ENCODE peak calls at places on chromosome X, in seven cellular contexts. Q is NCI-H2081; O is CD4-positive, alpha-beta T cell; E is mammary epithelial cell; X is ascending aorta; D is neural progenitor cell; B is HFF-Myc. Y is an unnamed sample.

GRCh38 chrX:155242300-155242699 is 22.0 kb downstream of the RAB39B start:
- DNase-seq in Q (no peak), O (no peak), E (no peak), X (no peak), D (peak), B (no peak), Y (no peak)

GRCh38 chrX:38627683-38628082 is 66.3 kb downstream of the TSPAN7 start:
- DNase-seq in Q (peak), O (no peak), E (peak), X (no peak), D (peak), B (no peak), Y (peak)

GRCh38 chrX:85243155-85243554 is 424 bp downstream of the SATL1 start:
- DNase-seq in Q (peak), O (no peak), E (no peak), X (no peak), D (no peak), B (no peak), Y (no peak)

GRCh38 chrX:134396174-134396573 is 63.8 kb upstream of the HPRT1 start:
- DNase-seq in Q (no peak), O (no peak), E (peak), X (no peak), D (peak), B (no peak), Y (no peak)

GRCh38 chrX:153641575-153642312 is 5.3 kb upstream of the DUSP9 start:
- DNase-seq in Q (no peak), O (no peak), E (no peak), X (no peak), D (peak), B (no peak), Y (no peak)

GRCh38 chrX:57172544-57172943 is 35.3 kb upstream of the SPIN2A start:
- DNase-seq in Q (no peak), O (no peak), E (no peak), X (no peak), D (no peak), B (no peak), Y (no peak)

GRCh38 chrX:12709047-12709446 is 82.2 kb upstream of the PRPS2 start:
- DNase-seq in Q (no peak), O (no peak), E (no peak), X (no peak), D (peak), B (no peak), Y (no peak)

GRCh38 chrX:50579955-50580354 is 109.3 kb upstream of the DGKK start:
- DNase-seq in Q (peak), O (peak), E (peak), X (no peak), D (peak), B (peak), Y (peak)

GRCh38 chrX:148536961-148537360 is 36.5 kb downstream of the AFF2 start:
- DNase-seq in Q (no peak), O (no peak), E (no peak), X (no peak), D (no peak), B (no peak), Y (no peak)

GRCh38 chrX:16589211-16589610 is 60.7 kb upstream of the S100G start:
- DNase-seq in Q (no peak), O (no peak), E (peak), X (no peak), D (no peak), B (no peak), Y (no peak)

GRCh38 chrX:10508891-10509290 is 111.5 kb downstream of the MID1 start:
- DNase-seq in Q (no peak), O (no peak), E (no peak), X (no peak), D (peak), B (no peak), Y (no peak)

GRCh38 chrX:65667503-65668355 is at the start of gene MSN:
- DNase-seq in Q (peak), O (peak), E (peak), X (no peak), D (peak), B (no peak), Y (no peak)

GRCh38 chrX:153968754-153969124 is 2.9 kb downstream of the HCFC1 start:
- DNase-seq in Q (no peak), O (peak), E (no peak), X (no peak), D (peak), B (no peak), Y (no peak)

GRCh38 chrX:100745806-100746537 is 14.1 kb upstream of the SYTL4 start:
- DNase-seq in Q (no peak), O (no peak), E (no peak), X (no peak), D (peak), B (no peak), Y (no peak)

GRCh38 chrX:15474058-15474457 is 19.1 kb downstream of the PIR start:
- DNase-seq in Q (no peak), O (no peak), E (peak), X (no peak), D (no peak), B (no peak), Y (no peak)

GRCh38 chrX:155263854-155264628 is at the start of gene RAB39B:
- DNase-seq in Q (peak), O (peak), E (peak), X (no peak), D (peak), B (peak), Y (peak)

GRCh38 chrX:9341305-9342201 is 123.3 kb upstream of the TBL1X start:
- DNase-seq in Q (peak), O (peak), E (no peak), X (no peak), D (peak), B (no peak), Y (no peak)

GRCh38 chrX:154373340-154374306 is 811 bp downstream of the FLNA start:
- DNase-seq in Q (peak), O (no peak), E (peak), X (no peak), D (peak), B (no peak), Y (peak)

GRCh38 chrX:93874554-93874953 is 200.5 kb downstream of the FAM133A start:
- DNase-seq in Q (peak), O (no peak), E (peak), X (no peak), D (peak), B (peak), Y (no peak)

GRCh38 chrX:19840899-19841648 is 46.3 kb downstream of the SH3KBP1 start:
- DNase-seq in Q (no peak), O (peak), E (no peak), X (no peak), D (peak), B (no peak), Y (no peak)

GRCh38 chrX:74080165-74080564 is 223.8 kb upstream of the ZCCHC13 start:
- DNase-seq in Q (no peak), O (no peak), E (peak), X (no peak), D (no peak), B (no peak), Y (no peak)

GRCh38 chrX:38216642-38217041 is 4.0 kb downstream of the SRPX start:
- DNase-seq in Q (no peak), O (no peak), E (no peak), X (no peak), D (no peak), B (no peak), Y (no peak)

GRCh38 chrX:138191998-138192397 is 519.5 kb downstream of the FGF13 start:
- DNase-seq in Q (no peak), O (no peak), E (peak), X (no peak), D (peak), B (no peak), Y (no peak)

GRCh38 chrX:25020391-25021131 is 4.8 kb upstream of the ARX start:
- DNase-seq in Q (peak), O (no peak), E (no peak), X (no peak), D (peak), B (no peak), Y (no peak)

GRCh38 chrX:34810364-34810763 is 132.2 kb upstream of the FAM47B start:
- DNase-seq in Q (no peak), O (no peak), E (peak), X (no peak), D (no peak), B (peak), Y (no peak)

GRCh38 chrX:68584221-68584620 is 63.2 kb upstream of the STARD8 start:
- DNase-seq in Q (no peak), O (no peak), E (no peak), X (no peak), D (no peak), B (no peak), Y (no peak)

GRCh38 chrX:68724531-68725020 is 77.1 kb downstream of the STARD8 start:
- DNase-seq in Q (no peak), O (no peak), E (no peak), X (no peak), D (no peak), B (no peak), Y (no peak)

GRCh38 chrX:24694825-24695224 is 1.1 kb downstream of the POLA1 start:
- DNase-seq in Q (no peak), O (no peak), E (no peak), X (no peak), D (no peak), B (no peak), Y (no peak)

GRCh38 chrX:137568741-137569469 is 3.0 kb downstream of the ZIC3 start:
- DNase-seq in Q (peak), O (no peak), E (no peak), X (no peak), D (peak), B (no peak), Y (no peak)

GRCh38 chrX:118627084-118627758 is 100.2 kb upstream of the IL13RA1 start:
- DNase-seq in Q (peak), O (no peak), E (peak), X (no peak), D (no peak), B (no peak), Y (no peak)

GRCh38 chrX:1390621-1391369 is 1.1 kb downstream of the SLC25A6 start:
- DNase-seq in Q (no peak), O (no peak), E (no peak), X (no peak), D (peak), B (no peak), Y (no peak)

GRCh38 chrX:118718737-118719136 is 8.7 kb upstream of the IL13RA1 start:
- DNase-seq in Q (no peak), O (no peak), E (no peak), X (no peak), D (no peak), B (no peak), Y (no peak)

GRCh38 chrX:24396930-24397277 is 36.5 kb downstream of the SUPT20HL1 start:
- DNase-seq in Q (peak), O (no peak), E (no peak), X (no peak), D (no peak), B (no peak), Y (no peak)

GRCh38 chrX:46913710-46914109 is 1.5 kb downstream of the JADE3 start:
- DNase-seq in Q (no peak), O (no peak), E (peak), X (no peak), D (peak), B (no peak), Y (no peak)

GRCh38 chrX:152915541-152916241 is 17.8 kb downstream of the ZNF185 start:
- DNase-seq in Q (no peak), O (no peak), E (peak), X (no peak), D (peak), B (no peak), Y (peak)

GRCh38 chrX:23959781-23960180 is 52.0 kb downstream of the CXorf58 start:
- DNase-seq in Q (no peak), O (no peak), E (no peak), X (no peak), D (no peak), B (no peak), Y (no peak)

Y was measured in Panc1.